ENCODE peak calls at places on chromosomes 12 and 14, in eight cellular contexts. H, K, N, Z, W, D, B and P are unnamed samples.

GRCh38 chr12:100632445-100632892 is 59.0 kb downstream of the GAS2L3 start:
- DNase-seq in H (no peak), K (no peak), N (no peak), Z (no peak), W (no peak), D (no peak), B (no peak), P (no peak)

GRCh38 chr12:47297993-47298392 is 218.2 kb upstream of the AMIGO2 start:
- DNase-seq in H (no peak), K (no peak), N (no peak), Z (no peak), W (no peak), D (no peak), B (no peak), P (no peak)

GRCh38 chr12:116927244-116927940 is 16.6 kb downstream of the FBXW8 start:
- DNase-seq in H (no peak), K (no peak), N (no peak), Z (no peak), W (no peak), D (no peak), B (no peak), P (no peak)

GRCh38 chr12:5499566-5500325 is 67.8 kb downstream of the NTF3 start:
- DNase-seq in H (no peak), K (no peak), N (no peak), Z (peak; percentile 40), W (no peak), D (no peak), B (no peak), P (no peak)

GRCh38 chr12:49920241-49920914 is 16.7 kb upstream of the FAIM2 start:
- DNase-seq in H (peak; percentile 67), K (no peak), N (no peak), Z (peak; percentile 37), W (peak; percentile 32), D (no peak), B (no peak), P (no peak)

GRCh38 chr12:63991036-63991547 is 146.6 kb downstream of the SRGAP1 start:
- DNase-seq in H (no peak), K (no peak), N (no peak), Z (no peak), W (no peak), D (no peak), B (no peak), P (no peak)

GRCh38 chr14:100067971-100068959 is 3.0 kb downstream of the EVL start:
- DNase-seq in H (peak; percentile 76), K (peak; percentile 95), N (no peak), Z (peak; percentile 24), W (peak; percentile 48), D (no peak), B (no peak), P (peak; percentile 32)

GRCh38 chr12:15634010-15634676 is 155.0 kb downstream of the EPS8 start:
- DNase-seq in H (peak; percentile 61), K (no peak), N (no peak), Z (peak; percentile 48), W (no peak), D (no peak), B (no peak), P (no peak)

GRCh38 chr12:113899844-113900471 is 66.2 kb downstream of the RBM19 start:
- DNase-seq in H (no peak), K (no peak), N (no peak), Z (no peak), W (no peak), D (no peak), B (peak; percentile 12), P (no peak)

GRCh38 chr14:39841088-39841487 is 408.9 kb upstream of the FBXO33 start:
- DNase-seq in H (peak; percentile 52), K (no peak), N (peak; percentile 37), Z (no peak), W (no peak), D (no peak), B (no peak), P (no peak)

GRCh38 chr12:104695453-104696148 is 238.9 kb downstream of the CHST11 start:
- DNase-seq in H (peak; percentile 93), K (peak; percentile 95), N (no peak), Z (peak; percentile 50), W (peak; percentile 97), D (no peak), B (no peak), P (peak; percentile 49)

GRCh38 chr14:22071001-22071400 is 397.4 kb upstream of the OR4E1 start:
- DNase-seq in H (no peak), K (peak; percentile 70), N (peak; percentile 67), Z (no peak), W (no peak), D (no peak), B (no peak), P (peak; percentile 23)

GRCh38 chr12:66197413-66198055 is 8.5 kb downstream of the IRAK3 start:
- DNase-seq in H (peak; percentile 50), K (no peak), N (no peak), Z (peak; percentile 20), W (no peak), D (no peak), B (no peak), P (no peak)

GRCh38 chr12:32545413-32545970 is 133.6 kb upstream of the DNM1L start:
- DNase-seq in H (no peak), K (no peak), N (no peak), Z (no peak), W (no peak), D (no peak), B (no peak), P (no peak)

GRCh38 chr12:45416161-45416560 is 200.3 kb downstream of the ANO6 start:
- DNase-seq in H (peak; percentile 43), K (no peak), N (no peak), Z (no peak), W (no peak), D (no peak), B (no peak), P (no peak)

GRCh38 chr14:70782361-70782760 is 27.0 kb downstream of the MAP3K9 start:
- DNase-seq in H (peak; percentile 7), K (no peak), N (no peak), Z (peak; percentile 33), W (peak; percentile 56), D (no peak), B (no peak), P (no peak)

GRCh38 chr12:43937947-43938346 is 102.1 kb downstream of the TMEM117 start:
- DNase-seq in H (peak; percentile 27), K (peak; percentile 12), N (no peak), Z (no peak), W (peak; percentile 14), D (peak; percentile 15), B (no peak), P (no peak)

GRCh38 chr12:96198970-96199369 is 4.8 kb downstream of the ELK3 start:
- DNase-seq in H (peak; percentile 96), K (no peak), N (no peak), Z (peak; percentile 82), W (peak; percentile 71), D (no peak), B (no peak), P (no peak)

GRCh38 chr12:112916270-112916669 is 9.5 kb downstream of the OAS1 start:
- DNase-seq in H (no peak), K (no peak), N (no peak), Z (peak; percentile 11), W (no peak), D (no peak), B (no peak), P (no peak)

GRCh38 chr12:80211671-80212070 is 112.3 kb downstream of the OTOGL start:
- DNase-seq in H (no peak), K (no peak), N (no peak), Z (no peak), W (no peak), D (no peak), B (no peak), P (no peak)

GRCh38 chr12:99146185-99146584 is 501.1 kb downstream of the APAF1 start:
- DNase-seq in H (no peak), K (no peak), N (no peak), Z (no peak), W (no peak), D (no peak), B (no peak), P (no peak)

GRCh38 chr14:97253756-97254155 is 456.6 kb downstream of the VRK1 start:
- DNase-seq in H (no peak), K (no peak), N (no peak), Z (no peak), W (no peak), D (no peak), B (no peak), P (no peak)

GRCh38 chr12:94062796-94063635 is 85.4 kb upstream of the PLXNC1 start:
- DNase-seq in H (no peak), K (no peak), N (no peak), Z (no peak), W (no peak), D (no peak), B (no peak), P (no peak)

GRCh38 chr14:101037021-101037817 is 133.7 kb upstream of the RTL1 start:
- DNase-seq in H (no peak), K (no peak), N (no peak), Z (no peak), W (no peak), D (no peak), B (no peak), P (no peak)

GRCh38 chr12:6866920-6867406 is 368 bp upstream of the TPI1 start:
- DNase-seq in H (no peak), K (no peak), N (no peak), Z (no peak), W (peak; percentile 3), D (no peak), B (no peak), P (no peak)

GRCh38 chr14:24407608-24408325 is 9.0 kb downstream of the NYNRIN start:
- DNase-seq in H (no peak), K (no peak), N (no peak), Z (no peak), W (no peak), D (no peak), B (no peak), P (no peak)

GRCh38 chr14:60734465-60735242 is at the start of gene MNAT1:
- DNase-seq in H (peak; percentile 85), K (peak; percentile 84), N (peak; percentile 63), Z (peak; percentile 83), W (peak; percentile 76), D (peak; percentile 86), B (peak; percentile 73), P (peak; percentile 73)

GRCh38 chr12:31117203-31118011 is 43.7 kb downstream of the DDX11 start:
- DNase-seq in H (peak; percentile 10), K (peak; percentile 63), N (peak; percentile 45), Z (no peak), W (no peak), D (peak; percentile 74), B (peak; percentile 67), P (peak; percentile 65)
- TF ChIP-seq CTCF in H (peak; percentile 48), K (peak; percentile 65), N (peak; percentile 59), Z (peak; percentile 18), W (peak; percentile 75), D (peak; percentile 68), B (peak; percentile 97), P (peak; percentile 69)

GRCh38 chr12:128969480-128970055 is 116.3 kb downstream of the GLT1D1 start:
- DNase-seq in H (no peak), K (peak; percentile 49), N (no peak), Z (no peak), W (peak; percentile 11), D (peak; percentile 67), B (peak; percentile 53), P (peak; percentile 72)
- TF ChIP-seq CTCF in H (no peak), K (peak; percentile 47), N (peak; percentile 20), Z (no peak), W (peak; percentile 61), D (no peak), B (peak; percentile 79), P (peak; percentile 91)

GRCh38 chr14:68526420-68527105 is 266.3 kb downstream of the ZFP36L1 start:
- DNase-seq in H (no peak), K (no peak), N (no peak), Z (no peak), W (no peak), D (no peak), B (no peak), P (no peak)
- TF ChIP-seq CTCF in H (no peak), K (no peak), N (no peak), Z (no peak), W (no peak), D (no peak), B (no peak), P (no peak)

GRCh38 chr14:55438066-55438683 is 2.2 kb downstream of the TBPL2 start:
- DNase-seq in H (peak; percentile 75), K (peak; percentile 39), N (no peak), Z (peak; percentile 39), W (peak; percentile 58), D (peak; percentile 66), B (no peak), P (no peak)
- TF ChIP-seq CTCF in H (peak; percentile 60), K (peak; percentile 48), N (peak; percentile 28), Z (peak; percentile 45), W (peak; percentile 69), D (peak; percentile 57), B (peak; percentile 66), P (peak; percentile 47)